ENCODE peak calls at places on chromosomes 4 and X, in six cellular contexts. One of them, this sample, is unnamed.

GRCh38 chrX:154730271-154730883 is 20.5 kb downstream of the GAB3 start:
- DNase-seq in heart right ventricle: peak; percentile 35
- DNase-seq in progenitor cell of endocrine pancreas: no peak
- DNase-seq in stromal cell of bone marrow: no peak
- DNase-seq in D721Med: no peak
- DNase-seq in stimulated activated naive B cell treated with anti-CD40 and anti-IgM and Interleukin-4, amounts not matched to agents 10 μg/mL and 1 μg/mL and 100 μg/mL, for 72 hours: no peak
- DNase-seq in this sample: no peak

GRCh38 chrX:11151799-11152591 is 40.9 kb downstream of the HCCS start:
- DNase-seq in stimulated activated naive B cell treated with anti-CD40 and anti-IgM and Interleukin-4, amounts not matched to agents 10 μg/mL and 1 μg/mL and 100 μg/mL, for 72 hours: no peak
- DNase-seq in stromal cell of bone marrow: no peak
- DNase-seq in progenitor cell of endocrine pancreas: no peak
- DNase-seq in heart right ventricle: no peak
- DNase-seq in D721Med: no peak
- DNase-seq in this sample: no peak

GRCh38 chr4:164894725-164895124 is 17.7 kb downstream of the APELA start:
- DNase-seq in D721Med: no peak
- DNase-seq in stimulated activated naive B cell treated with anti-CD40 and anti-IgM and Interleukin-4, amounts not matched to agents 10 μg/mL and 1 μg/mL and 100 μg/mL, for 72 hours: no peak
- DNase-seq in heart right ventricle: no peak
- DNase-seq in progenitor cell of endocrine pancreas: no peak
- DNase-seq in stromal cell of bone marrow: no peak
- DNase-seq in this sample: no peak

GRCh38 chr4:46844325-46844917 is 64.6 kb downstream of the COX7B2 start:
- DNase-seq in progenitor cell of endocrine pancreas: peak; percentile 28
- DNase-seq in D721Med: no peak
- DNase-seq in stimulated activated naive B cell treated with anti-CD40 and anti-IgM and Interleukin-4, amounts not matched to agents 10 μg/mL and 1 μg/mL and 100 μg/mL, for 72 hours: peak; percentile 8
- DNase-seq in stromal cell of bone marrow: peak; percentile 17
- DNase-seq in heart right ventricle: no peak
- DNase-seq in this sample: peak; percentile 21

GRCh38 chr4:168648929-168649328 is 152.1 kb downstream of the PALLD start:
- DNase-seq in progenitor cell of endocrine pancreas: no peak
- DNase-seq in stromal cell of bone marrow: peak; percentile 62
- DNase-seq in D721Med: no peak
- DNase-seq in stimulated activated naive B cell treated with anti-CD40 and anti-IgM and Interleukin-4, amounts not matched to agents 10 μg/mL and 1 μg/mL and 100 μg/mL, for 72 hours: no peak
- DNase-seq in heart right ventricle: no peak
- DNase-seq in this sample: no peak

GRCh38 chr4:51895816-51896408 is 53.0 kb downstream of the DCUN1D4 start:
- DNase-seq in progenitor cell of endocrine pancreas: peak; percentile 38
- DNase-seq in stromal cell of bone marrow: peak; percentile 48
- DNase-seq in D721Med: no peak
- DNase-seq in stimulated activated naive B cell treated with anti-CD40 and anti-IgM and Interleukin-4, amounts not matched to agents 10 μg/mL and 1 μg/mL and 100 μg/mL, for 72 hours: peak; percentile 40
- DNase-seq in heart right ventricle: no peak
- DNase-seq in this sample: peak; percentile 26

GRCh38 chrX:25998687-25999086 is 139.5 kb upstream of the MAGEB18 start:
- DNase-seq in progenitor cell of endocrine pancreas: no peak
- DNase-seq in D721Med: no peak
- DNase-seq in heart right ventricle: no peak
- DNase-seq in stimulated activated naive B cell treated with anti-CD40 and anti-IgM and Interleukin-4, amounts not matched to agents 10 μg/mL and 1 μg/mL and 100 μg/mL, for 72 hours: no peak
- DNase-seq in stromal cell of bone marrow: no peak
- DNase-seq in this sample: no peak

GRCh38 chrX:47568656-47569295 is 7.8 kb downstream of the ARAF start:
- DNase-seq in heart right ventricle: no peak
- DNase-seq in stromal cell of bone marrow: no peak
- DNase-seq in progenitor cell of endocrine pancreas: no peak
- DNase-seq in D721Med: no peak
- DNase-seq in stimulated activated naive B cell treated with anti-CD40 and anti-IgM and Interleukin-4, amounts not matched to agents 10 μg/mL and 1 μg/mL and 100 μg/mL, for 72 hours: no peak
- DNase-seq in this sample: no peak

GRCh38 chr4:74111990-74112389 is 13.0 kb upstream of the CXCL2 start:
- DNase-seq in stromal cell of bone marrow: peak; percentile 21
- DNase-seq in heart right ventricle: no peak
- DNase-seq in progenitor cell of endocrine pancreas: no peak
- DNase-seq in D721Med: no peak
- DNase-seq in stimulated activated naive B cell treated with anti-CD40 and anti-IgM and Interleukin-4, amounts not matched to agents 10 μg/mL and 1 μg/mL and 100 μg/mL, for 72 hours: no peak
- DNase-seq in this sample: no peak

GRCh38 chr4:6781561-6781960 is 966 bp upstream of the KIAA0232 start:
- DNase-seq in progenitor cell of endocrine pancreas: no peak
- DNase-seq in heart right ventricle: no peak
- DNase-seq in D721Med: no peak
- DNase-seq in stimulated activated naive B cell treated with anti-CD40 and anti-IgM and Interleukin-4, amounts not matched to agents 10 μg/mL and 1 μg/mL and 100 μg/mL, for 72 hours: no peak
- DNase-seq in stromal cell of bone marrow: no peak
- DNase-seq in this sample: no peak

GRCh38 chr4:110970642-110971041 is 347.8 kb upstream of the PITX2 start:
- DNase-seq in stromal cell of bone marrow: peak; percentile 21
- DNase-seq in heart right ventricle: no peak
- DNase-seq in D721Med: no peak
- DNase-seq in stimulated activated naive B cell treated with anti-CD40 and anti-IgM and Interleukin-4, amounts not matched to agents 10 μg/mL and 1 μg/mL and 100 μg/mL, for 72 hours: no peak
- DNase-seq in progenitor cell of endocrine pancreas: peak; percentile 29
- DNase-seq in this sample: no peak

GRCh38 chr4:94447754-94448411 is 3.9 kb upstream of the PDLIM5 start:
- DNase-seq in stromal cell of bone marrow: no peak
- DNase-seq in D721Med: no peak
- DNase-seq in heart right ventricle: no peak
- DNase-seq in progenitor cell of endocrine pancreas: no peak
- DNase-seq in stimulated activated naive B cell treated with anti-CD40 and anti-IgM and Interleukin-4, amounts not matched to agents 10 μg/mL and 1 μg/mL and 100 μg/mL, for 72 hours: no peak
- DNase-seq in this sample: no peak

GRCh38 chrX:136816970-136817369 is 36.2 kb upstream of the ARHGEF6 start:
- DNase-seq in heart right ventricle: no peak
- DNase-seq in stimulated activated naive B cell treated with anti-CD40 and anti-IgM and Interleukin-4, amounts not matched to agents 10 μg/mL and 1 μg/mL and 100 μg/mL, for 72 hours: no peak
- DNase-seq in D721Med: no peak
- DNase-seq in stromal cell of bone marrow: no peak
- DNase-seq in progenitor cell of endocrine pancreas: no peak
- DNase-seq in this sample: no peak

GRCh38 chr4:14853186-14853946 is 148.9 kb upstream of the CPEB2 start:
- DNase-seq in heart right ventricle: no peak
- DNase-seq in stimulated activated naive B cell treated with anti-CD40 and anti-IgM and Interleukin-4, amounts not matched to agents 10 μg/mL and 1 μg/mL and 100 μg/mL, for 72 hours: no peak
- DNase-seq in D721Med: no peak
- DNase-seq in stromal cell of bone marrow: peak; percentile 97
- DNase-seq in progenitor cell of endocrine pancreas: no peak
- DNase-seq in this sample: no peak

GRCh38 chr4:8123389-8123788 is 35.2 kb downstream of the ABLIM2 start:
- DNase-seq in stimulated activated naive B cell treated with anti-CD40 and anti-IgM and Interleukin-4, amounts not matched to agents 10 μg/mL and 1 μg/mL and 100 μg/mL, for 72 hours: no peak
- DNase-seq in heart right ventricle: peak; percentile 45
- DNase-seq in stromal cell of bone marrow: no peak
- DNase-seq in D721Med: no peak
- DNase-seq in progenitor cell of endocrine pancreas: no peak
- DNase-seq in this sample: no peak

GRCh38 chr4:147984065-147984777 is 252.3 kb downstream of the ARHGAP10 start:
- DNase-seq in progenitor cell of endocrine pancreas: no peak
- DNase-seq in stimulated activated naive B cell treated with anti-CD40 and anti-IgM and Interleukin-4, amounts not matched to agents 10 μg/mL and 1 μg/mL and 100 μg/mL, for 72 hours: no peak
- DNase-seq in stromal cell of bone marrow: no peak
- DNase-seq in heart right ventricle: no peak
- DNase-seq in D721Med: peak; percentile 52
- DNase-seq in this sample: peak; percentile 9

GRCh38 chr4:106136777-106137331 is 179.2 kb downstream of the TBCK start:
- DNase-seq in stimulated activated naive B cell treated with anti-CD40 and anti-IgM and Interleukin-4, amounts not matched to agents 10 μg/mL and 1 μg/mL and 100 μg/mL, for 72 hours: no peak
- DNase-seq in stromal cell of bone marrow: no peak
- DNase-seq in heart right ventricle: no peak
- DNase-seq in progenitor cell of endocrine pancreas: no peak
- DNase-seq in D721Med: no peak
- DNase-seq in this sample: no peak

GRCh38 chr4:119050501-119051090 is 85.0 kb upstream of the MYOZ2 start:
- DNase-seq in stimulated activated naive B cell treated with anti-CD40 and anti-IgM and Interleukin-4, amounts not matched to agents 10 μg/mL and 1 μg/mL and 100 μg/mL, for 72 hours: no peak
- DNase-seq in progenitor cell of endocrine pancreas: no peak
- DNase-seq in D721Med: peak; percentile 16
- DNase-seq in stromal cell of bone marrow: no peak
- DNase-seq in heart right ventricle: no peak
- DNase-seq in this sample: no peak

GRCh38 chrX:35115205-35115604 is 172.6 kb downstream of the FAM47B start:
- DNase-seq in progenitor cell of endocrine pancreas: no peak
- DNase-seq in stromal cell of bone marrow: peak; percentile 68
- DNase-seq in stimulated activated naive B cell treated with anti-CD40 and anti-IgM and Interleukin-4, amounts not matched to agents 10 μg/mL and 1 μg/mL and 100 μg/mL, for 72 hours: no peak
- DNase-seq in D721Med: no peak
- DNase-seq in heart right ventricle: no peak
- DNase-seq in this sample: no peak

GRCh38 chrX:110142096-110142495 is 139.2 kb downstream of the TMEM164 start:
- DNase-seq in heart right ventricle: no peak
- DNase-seq in stimulated activated naive B cell treated with anti-CD40 and anti-IgM and Interleukin-4, amounts not matched to agents 10 μg/mL and 1 μg/mL and 100 μg/mL, for 72 hours: no peak
- DNase-seq in stromal cell of bone marrow: no peak
- DNase-seq in progenitor cell of endocrine pancreas: no peak
- DNase-seq in D721Med: no peak
- DNase-seq in this sample: no peak

GRCh38 chr4:98568896-98569663 is 89.3 kb downstream of the TSPAN5 start:
- DNase-seq in stromal cell of bone marrow: no peak
- DNase-seq in stimulated activated naive B cell treated with anti-CD40 and anti-IgM and Interleukin-4, amounts not matched to agents 10 μg/mL and 1 μg/mL and 100 μg/mL, for 72 hours: no peak
- DNase-seq in D721Med: no peak
- DNase-seq in heart right ventricle: no peak
- DNase-seq in progenitor cell of endocrine pancreas: no peak
- DNase-seq in this sample: no peak

GRCh38 chr4:13837228-13837627 is 209.7 kb upstream of the BOD1L1 start:
- DNase-seq in progenitor cell of endocrine pancreas: no peak
- DNase-seq in heart right ventricle: no peak
- DNase-seq in stimulated activated naive B cell treated with anti-CD40 and anti-IgM and Interleukin-4, amounts not matched to agents 10 μg/mL and 1 μg/mL and 100 μg/mL, for 72 hours: no peak
- DNase-seq in stromal cell of bone marrow: no peak
- DNase-seq in D721Med: no peak
- DNase-seq in this sample: no peak

GRCh38 chr4:113179996-113180395 is 130.5 kb downstream of the ANK2 start:
- DNase-seq in D721Med: no peak
- DNase-seq in heart right ventricle: no peak
- DNase-seq in stromal cell of bone marrow: peak; percentile 36
- DNase-seq in progenitor cell of endocrine pancreas: no peak
- DNase-seq in stimulated activated naive B cell treated with anti-CD40 and anti-IgM and Interleukin-4, amounts not matched to agents 10 μg/mL and 1 μg/mL and 100 μg/mL, for 72 hours: no peak
- DNase-seq in this sample: no peak

GRCh38 chr4:122045533-122045932 is 93.7 kb upstream of the TRPC3 start:
- DNase-seq in heart right ventricle: no peak
- DNase-seq in D721Med: no peak
- DNase-seq in progenitor cell of endocrine pancreas: no peak
- DNase-seq in stimulated activated naive B cell treated with anti-CD40 and anti-IgM and Interleukin-4, amounts not matched to agents 10 μg/mL and 1 μg/mL and 100 μg/mL, for 72 hours: no peak
- DNase-seq in stromal cell of bone marrow: peak; percentile 90
- DNase-seq in this sample: peak; percentile 91

GRCh38 chr4:184248216-184248615 is 30.5 kb upstream of the ENPP6 start:
- DNase-seq in stromal cell of bone marrow: no peak
- DNase-seq in heart right ventricle: no peak
- DNase-seq in D721Med: no peak
- DNase-seq in progenitor cell of endocrine pancreas: no peak
- DNase-seq in stimulated activated naive B cell treated with anti-CD40 and anti-IgM and Interleukin-4, amounts not matched to agents 10 μg/mL and 1 μg/mL and 100 μg/mL, for 72 hours: no peak
- DNase-seq in this sample: no peak

GRCh38 chr4:88535090-88535755 is 11.6 kb upstream of the PYURF start:
- DNase-seq in D721Med: no peak
- DNase-seq in progenitor cell of endocrine pancreas: no peak
- DNase-seq in heart right ventricle: no peak
- DNase-seq in stimulated activated naive B cell treated with anti-CD40 and anti-IgM and Interleukin-4, amounts not matched to agents 10 μg/mL and 1 μg/mL and 100 μg/mL, for 72 hours: no peak
- DNase-seq in stromal cell of bone marrow: no peak
- DNase-seq in this sample: no peak

GRCh38 chr4:125085-125820 is 952 bp downstream of the ZNF718 start:
- DNase-seq in stromal cell of bone marrow: peak; percentile 3
- DNase-seq in progenitor cell of endocrine pancreas: no peak
- DNase-seq in heart right ventricle: peak; percentile 43
- DNase-seq in D721Med: no peak
- DNase-seq in stimulated activated naive B cell treated with anti-CD40 and anti-IgM and Interleukin-4, amounts not matched to agents 10 μg/mL and 1 μg/mL and 100 μg/mL, for 72 hours: peak; percentile 33
- DNase-seq in this sample: no peak

GRCh38 chrX:386768-387575 is at the start of gene PPP2R3B:
- DNase-seq in heart right ventricle: peak; percentile 100
- DNase-seq in progenitor cell of endocrine pancreas: peak; percentile 98
- DNase-seq in D721Med: peak; percentile 84
- DNase-seq in stromal cell of bone marrow: peak; percentile 93
- DNase-seq in stimulated activated naive B cell treated with anti-CD40 and anti-IgM and Interleukin-4, amounts not matched to agents 10 μg/mL and 1 μg/mL and 100 μg/mL, for 72 hours: peak; percentile 98
- DNase-seq in this sample: no peak

This sample was measured in NCI-H1048.